ENCODE peak calls at places on chromosomes 13 and 19, in five cellular contexts. M is foreskin fibroblast, S is stomach, O is fibroblast of mammary gland, D is AG10803. F is an unnamed sample.

GRCh38 chr13:59182241-59182640 is 981.5 kb downstream of the DIAPH3 start:
- DNase-seq in M (no peak), D (no peak), O (no peak), S (no peak), F (no peak)

GRCh38 chr19:41276231-41276630 is 12.1 kb downstream of the HNRNPUL1 start:
- DNase-seq in M (peak; percentile 35), D (peak; percentile 31), S (no peak), O (peak; percentile 40), F (no peak)

GRCh38 chr19:47700934-47701716 is 12.1 kb upstream of the EHD2 start:
- DNase-seq in D (no peak), O (no peak), M (no peak), S (no peak), F (no peak)

GRCh38 chr13:27403727-27404385 is 20.6 kb upstream of the GTF3A start:
- DNase-seq in S (peak; percentile 79), D (no peak), M (no peak), O (no peak), F (no peak)

GRCh38 chr13:95246292-95247082 is 54.8 kb downstream of the ABCC4 start:
- DNase-seq in M (no peak), S (no peak), D (no peak), O (no peak), F (no peak)

GRCh38 chr13:25291691-25292090 is 4.4 kb upstream of the MTMR6 start:
- DNase-seq in M (no peak), S (no peak), D (no peak), O (no peak), F (no peak)

GRCh38 chr13:112903606-112904195 is 65.3 kb upstream of the MCF2L start:
- DNase-seq in M (no peak), S (no peak), O (no peak), D (no peak), F (no peak)

GRCh38 chr19:49614096-49614857 is 23.3 kb downstream of the PRR12 start:
- DNase-seq in S (no peak), O (peak; percentile 96), D (peak; percentile 74), M (peak; percentile 90), F (peak; percentile 85)

GRCh38 chr19:51125421-51126075 is 842 bp downstream of the SIGLEC9 start:
- DNase-seq in O (no peak), D (no peak), M (no peak), S (no peak), F (no peak)

GRCh38 chr19:51124216-51124615 is 490 bp upstream of the SIGLEC9 start:
- DNase-seq in D (no peak), M (no peak), S (no peak), O (no peak), F (no peak)

GRCh38 chr19:51124729-51125128 is at the start of gene SIGLEC9:
- DNase-seq in O (no peak), M (no peak), D (no peak), S (no peak), F (no peak)

GRCh38 chr19:51122112-51122981 is 2.4 kb upstream of the SIGLEC9 start:
- DNase-seq in M (no peak), S (no peak), O (peak; percentile 37), D (no peak), F (peak; percentile 38)

DNA sequence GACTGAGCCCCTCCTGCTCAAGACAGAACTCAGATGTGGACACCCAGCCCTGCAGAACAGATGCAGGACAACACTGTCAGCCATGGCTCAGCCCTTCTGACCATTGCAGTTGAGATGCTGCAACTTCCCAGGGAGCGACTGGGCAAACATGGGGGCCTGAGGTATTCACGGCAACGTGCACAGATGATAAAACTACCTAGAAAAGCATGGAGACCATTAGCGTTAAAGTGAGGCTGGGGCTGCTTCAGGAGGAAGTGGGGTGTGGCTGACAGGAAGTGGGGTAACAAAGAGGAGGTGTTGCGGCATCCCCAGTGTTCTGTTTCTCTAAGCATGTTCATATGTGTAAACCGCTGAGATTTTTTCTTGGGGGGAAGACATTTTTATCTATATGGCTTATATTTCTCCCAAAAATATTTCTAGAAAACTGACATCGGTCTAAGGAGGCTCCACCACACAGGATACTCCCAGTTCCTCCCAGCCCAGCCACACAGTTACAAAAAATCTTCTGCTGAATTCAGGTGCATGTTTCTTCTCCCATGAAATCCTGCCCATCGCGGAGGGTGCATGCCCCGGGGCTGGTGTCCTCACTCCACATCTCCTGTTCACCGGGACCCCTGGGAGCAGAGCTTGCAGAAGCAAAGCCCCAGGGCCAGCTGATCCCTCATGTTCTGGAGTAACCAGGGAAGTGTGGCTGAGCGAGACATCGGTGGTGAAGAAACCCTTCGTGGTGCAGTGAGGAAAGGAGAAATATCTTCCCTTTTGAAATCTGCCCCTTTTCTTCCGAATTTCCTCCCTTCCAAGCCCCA is 1.1 kb upstream of the SIGLEC9 start:
- DNase-seq in D (no peak), O (no peak), M (no peak), S (peak; percentile 50), F (no peak)
- H3K4me3 ChIP-seq in D (no peak overlapping the region), O (no peak overlapping the region), M (no peak overlapping the region), S (peak overlapping the region; percentile 9), F (no peak overlapping the region)

DNA sequence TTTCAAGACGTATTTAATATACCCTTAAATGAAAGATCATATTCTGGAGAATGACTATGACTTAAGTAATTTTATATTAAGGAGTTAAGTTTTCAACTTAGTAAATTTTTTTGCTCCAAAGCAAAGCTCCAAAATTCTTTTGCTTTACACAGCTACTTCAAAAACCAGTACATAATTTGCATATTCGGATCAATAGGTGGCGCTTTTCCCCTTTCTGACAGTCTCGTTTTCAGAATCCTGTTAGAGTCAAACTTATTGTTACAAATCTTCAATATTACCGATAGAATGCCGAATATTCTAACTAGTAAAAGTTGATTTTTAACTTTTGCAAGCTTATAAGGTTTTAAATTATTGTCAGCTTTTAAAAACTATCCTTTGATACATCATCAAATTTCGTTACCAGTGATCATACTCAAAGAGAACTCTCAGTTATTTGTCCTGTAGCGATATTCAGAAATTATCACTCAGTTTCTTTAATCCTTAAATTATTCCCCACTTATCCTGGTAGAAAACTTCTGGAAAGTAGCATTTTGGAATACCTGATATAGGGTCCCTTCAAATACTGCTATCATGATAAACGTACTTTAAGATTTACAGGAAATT is 852.7 kb upstream of the KLHL1 start:
- DNase-seq in S (no peak), O (peak; percentile 28), D (peak; percentile 3), M (peak; percentile 16), F (peak; percentile 20)
- H3K4me3 ChIP-seq in S (no peak overlapping the region), O (no peak overlapping the region), D (no peak overlapping the region), M (peak overlapping the region; percentile 25), F (no peak overlapping the region)

DNA sequence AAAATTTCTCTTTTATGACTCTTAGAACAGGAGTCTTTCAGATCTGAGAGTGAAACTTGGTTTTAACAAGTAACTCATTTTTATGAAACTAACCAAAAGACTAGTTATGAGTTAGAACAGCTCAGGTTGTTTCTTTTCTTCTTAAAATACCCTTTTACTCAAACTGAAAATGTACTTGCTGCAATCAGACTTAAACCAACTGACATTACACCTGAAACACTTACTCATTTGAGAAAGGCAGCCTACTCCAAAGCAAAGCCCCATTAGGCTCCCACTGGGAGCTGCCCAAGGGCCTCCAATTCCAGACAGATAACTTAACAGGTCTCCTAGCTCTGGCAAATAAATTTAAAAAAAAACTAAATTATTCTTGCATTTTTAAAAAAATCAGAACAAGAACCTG is 3.6 kb downstream of the FOXO1 start:
- DNase-seq in D (no peak), O (no peak), S (no peak), M (no peak), F (no peak)
- H3K4me3 ChIP-seq in D (no peak overlapping the region), O (no peak overlapping the region), S (peak overlapping the region; percentile 93), M (no peak overlapping the region), F (no peak overlapping the region)

GRCh38 chr19:872266-872951 is 12.9 kb downstream of the CFD start:
- DNase-seq in D (peak; percentile 69), M (peak; percentile 88), O (peak; percentile 59), S (peak; percentile 68), F (no peak)
- H3K4me3 ChIP-seq in D (no peak overlapping the region), M (no peak overlapping the region), O (no peak overlapping the region), S (no peak overlapping the region), F (no peak overlapping the region)

GRCh38 chr13:30373727-30374126 is 48.6 kb upstream of the UBE2L5 start:
- DNase-seq in M (no peak), D (no peak), S (no peak), O (no peak), F (no peak)
- H3K4me3 ChIP-seq in M (no peak overlapping the region), D (no peak overlapping the region), S (no peak overlapping the region), O (no peak overlapping the region), F (no peak overlapping the region)

F was measured in brain microvascular endothelial cell.